ENCODE peak calls at places on chromosomes 16 and 17, in nine cellular contexts. One of them, this sample, is unnamed.

GRCh38 chr17:74394977-74395376 is 27.7 kb downstream of the GPR142 start:
- DNase-seq in activated gamma-delta T cell treated with anti-CD3 and anti-CD28 coated beads, Interleukin-2, amount 50 U/mL, for 16 hours: no peak
- DNase-seq in activated CD4-positive, alpha-beta T cell treated with anti-CD3 and anti-CD28 coated beads for 24 hours: no peak
- DNase-seq in retinal pigment epithelial cell: no peak
- DNase-seq in HEK293T: no peak
- DNase-seq in stimulated activated CD8-positive, alpha-beta memory T cell treated with anti-CD3 and anti-CD28 coated beads, Interleukin-12 subunit alpha, Interleukin-12 subunit beta, amount 100 ng/mL, for 1 hour: no peak
- DNase-seq in NCI-H460: no peak
- DNase-seq in K562: peak
- DNase-seq in HTR-8/SVneo: no peak
- DNase-seq in this sample: no peak

GRCh38 chr17:76725580-76726230 is 701 bp downstream of the JMJD6 start:
- DNase-seq in activated gamma-delta T cell treated with anti-CD3 and anti-CD28 coated beads, Interleukin-2, amount 50 U/mL, for 16 hours: peak
- DNase-seq in activated CD4-positive, alpha-beta T cell treated with anti-CD3 and anti-CD28 coated beads for 24 hours: peak
- DNase-seq in K562: peak
- DNase-seq in HTR-8/SVneo: no peak
- DNase-seq in retinal pigment epithelial cell: no peak
- DNase-seq in stimulated activated CD8-positive, alpha-beta memory T cell treated with anti-CD3 and anti-CD28 coated beads, Interleukin-12 subunit alpha, Interleukin-12 subunit beta, amount 100 ng/mL, for 1 hour: peak
- DNase-seq in NCI-H460: no peak
- DNase-seq in HEK293T: peak
- DNase-seq in this sample: peak

GRCh38 chr17:29390856-29391631 is 881 bp downstream of the TAOK1 start:
- DNase-seq in activated gamma-delta T cell treated with anti-CD3 and anti-CD28 coated beads, Interleukin-2, amount 50 U/mL, for 16 hours: no peak
- DNase-seq in retinal pigment epithelial cell: no peak
- DNase-seq in HEK293T: peak
- DNase-seq in HTR-8/SVneo: no peak
- DNase-seq in activated CD4-positive, alpha-beta T cell treated with anti-CD3 and anti-CD28 coated beads for 24 hours: no peak
- DNase-seq in stimulated activated CD8-positive, alpha-beta memory T cell treated with anti-CD3 and anti-CD28 coated beads, Interleukin-12 subunit alpha, Interleukin-12 subunit beta, amount 100 ng/mL, for 1 hour: no peak
- DNase-seq in K562: peak
- DNase-seq in NCI-H460: no peak
- DNase-seq in this sample: no peak

GRCh38 chr17:14004927-14005630 is 64.2 kb upstream of the COX10 start:
- DNase-seq in HTR-8/SVneo: no peak
- DNase-seq in activated CD4-positive, alpha-beta T cell treated with anti-CD3 and anti-CD28 coated beads for 24 hours: no peak
- DNase-seq in HEK293T: no peak
- DNase-seq in NCI-H460: no peak
- DNase-seq in activated gamma-delta T cell treated with anti-CD3 and anti-CD28 coated beads, Interleukin-2, amount 50 U/mL, for 16 hours: no peak
- DNase-seq in K562: no peak
- DNase-seq in retinal pigment epithelial cell: no peak
- DNase-seq in stimulated activated CD8-positive, alpha-beta memory T cell treated with anti-CD3 and anti-CD28 coated beads, Interleukin-12 subunit alpha, Interleukin-12 subunit beta, amount 100 ng/mL, for 1 hour: no peak
- DNase-seq in this sample: no peak

GRCh38 chr16:27721548-27722265 is 171.8 kb downstream of the KATNIP start:
- DNase-seq in NCI-H460: no peak
- DNase-seq in K562: peak
- DNase-seq in retinal pigment epithelial cell: no peak
- DNase-seq in HTR-8/SVneo: no peak
- DNase-seq in activated gamma-delta T cell treated with anti-CD3 and anti-CD28 coated beads, Interleukin-2, amount 50 U/mL, for 16 hours: no peak
- DNase-seq in activated CD4-positive, alpha-beta T cell treated with anti-CD3 and anti-CD28 coated beads for 24 hours: no peak
- DNase-seq in HEK293T: no peak
- DNase-seq in stimulated activated CD8-positive, alpha-beta memory T cell treated with anti-CD3 and anti-CD28 coated beads, Interleukin-12 subunit alpha, Interleukin-12 subunit beta, amount 100 ng/mL, for 1 hour: no peak
- DNase-seq in this sample: no peak

GRCh38 chr17:327296-327695 is 25.3 kb downstream of the RPH3AL start:
- DNase-seq in activated gamma-delta T cell treated with anti-CD3 and anti-CD28 coated beads, Interleukin-2, amount 50 U/mL, for 16 hours: no peak
- DNase-seq in retinal pigment epithelial cell: no peak
- DNase-seq in HTR-8/SVneo: no peak
- DNase-seq in activated CD4-positive, alpha-beta T cell treated with anti-CD3 and anti-CD28 coated beads for 24 hours: no peak
- DNase-seq in NCI-H460: no peak
- DNase-seq in K562: no peak
- DNase-seq in stimulated activated CD8-positive, alpha-beta memory T cell treated with anti-CD3 and anti-CD28 coated beads, Interleukin-12 subunit alpha, Interleukin-12 subunit beta, amount 100 ng/mL, for 1 hour: no peak
- DNase-seq in HEK293T: no peak
- DNase-seq in this sample: no peak

GRCh38 chr17:8420041-8420934 is 15.4 kb upstream of the NDEL1 start:
- DNase-seq in HTR-8/SVneo: no peak
- DNase-seq in activated CD4-positive, alpha-beta T cell treated with anti-CD3 and anti-CD28 coated beads for 24 hours: no peak
- DNase-seq in HEK293T: no peak
- DNase-seq in retinal pigment epithelial cell: no peak
- DNase-seq in NCI-H460: no peak
- DNase-seq in K562: peak
- DNase-seq in activated gamma-delta T cell treated with anti-CD3 and anti-CD28 coated beads, Interleukin-2, amount 50 U/mL, for 16 hours: no peak
- DNase-seq in stimulated activated CD8-positive, alpha-beta memory T cell treated with anti-CD3 and anti-CD28 coated beads, Interleukin-12 subunit alpha, Interleukin-12 subunit beta, amount 100 ng/mL, for 1 hour: no peak
- DNase-seq in this sample: no peak

GRCh38 chr17:60169921-60170817 is 20.4 kb downstream of the CA4 start:
- DNase-seq in activated gamma-delta T cell treated with anti-CD3 and anti-CD28 coated beads, Interleukin-2, amount 50 U/mL, for 16 hours: no peak
- DNase-seq in HTR-8/SVneo: peak
- DNase-seq in stimulated activated CD8-positive, alpha-beta memory T cell treated with anti-CD3 and anti-CD28 coated beads, Interleukin-12 subunit alpha, Interleukin-12 subunit beta, amount 100 ng/mL, for 1 hour: no peak
- DNase-seq in retinal pigment epithelial cell: no peak
- DNase-seq in NCI-H460: peak
- DNase-seq in activated CD4-positive, alpha-beta T cell treated with anti-CD3 and anti-CD28 coated beads for 24 hours: no peak
- DNase-seq in K562: no peak
- DNase-seq in HEK293T: no peak
- DNase-seq in this sample: no peak

GRCh38 chr17:52237151-52237550 is 78.6 kb upstream of the CA10 start:
- DNase-seq in HEK293T: no peak
- DNase-seq in NCI-H460: no peak
- DNase-seq in stimulated activated CD8-positive, alpha-beta memory T cell treated with anti-CD3 and anti-CD28 coated beads, Interleukin-12 subunit alpha, Interleukin-12 subunit beta, amount 100 ng/mL, for 1 hour: no peak
- DNase-seq in HTR-8/SVneo: no peak
- DNase-seq in K562: no peak
- DNase-seq in activated CD4-positive, alpha-beta T cell treated with anti-CD3 and anti-CD28 coated beads for 24 hours: no peak
- DNase-seq in activated gamma-delta T cell treated with anti-CD3 and anti-CD28 coated beads, Interleukin-2, amount 50 U/mL, for 16 hours: no peak
- DNase-seq in retinal pigment epithelial cell: no peak
- DNase-seq in this sample: no peak

GRCh38 chr16:4556580-4556979 is 440 bp downstream of the C16orf96 start:
- DNase-seq in stimulated activated CD8-positive, alpha-beta memory T cell treated with anti-CD3 and anti-CD28 coated beads, Interleukin-12 subunit alpha, Interleukin-12 subunit beta, amount 100 ng/mL, for 1 hour: no peak
- DNase-seq in retinal pigment epithelial cell: no peak
- DNase-seq in HEK293T: no peak
- DNase-seq in activated gamma-delta T cell treated with anti-CD3 and anti-CD28 coated beads, Interleukin-2, amount 50 U/mL, for 16 hours: no peak
- DNase-seq in HTR-8/SVneo: no peak
- DNase-seq in activated CD4-positive, alpha-beta T cell treated with anti-CD3 and anti-CD28 coated beads for 24 hours: no peak
- DNase-seq in K562: no peak
- DNase-seq in NCI-H460: no peak
- DNase-seq in this sample: no peak

GRCh38 chr16:3131755-3132377 is 3.0 kb upstream of the ZNF213 start:
- DNase-seq in HEK293T: peak
- DNase-seq in K562: peak
- DNase-seq in HTR-8/SVneo: no peak
- DNase-seq in stimulated activated CD8-positive, alpha-beta memory T cell treated with anti-CD3 and anti-CD28 coated beads, Interleukin-12 subunit alpha, Interleukin-12 subunit beta, amount 100 ng/mL, for 1 hour: no peak
- DNase-seq in activated gamma-delta T cell treated with anti-CD3 and anti-CD28 coated beads, Interleukin-2, amount 50 U/mL, for 16 hours: no peak
- DNase-seq in retinal pigment epithelial cell: no peak
- DNase-seq in NCI-H460: peak
- DNase-seq in activated CD4-positive, alpha-beta T cell treated with anti-CD3 and anti-CD28 coated beads for 24 hours: peak
- DNase-seq in this sample: peak

GRCh38 chr17:79732804-79733691 is 2.3 kb downstream of the ENPP7 start:
- DNase-seq in activated CD4-positive, alpha-beta T cell treated with anti-CD3 and anti-CD28 coated beads for 24 hours: no peak
- DNase-seq in stimulated activated CD8-positive, alpha-beta memory T cell treated with anti-CD3 and anti-CD28 coated beads, Interleukin-12 subunit alpha, Interleukin-12 subunit beta, amount 100 ng/mL, for 1 hour: no peak
- DNase-seq in K562: no peak
- DNase-seq in activated gamma-delta T cell treated with anti-CD3 and anti-CD28 coated beads, Interleukin-2, amount 50 U/mL, for 16 hours: no peak
- DNase-seq in HTR-8/SVneo: no peak
- DNase-seq in retinal pigment epithelial cell: no peak
- DNase-seq in NCI-H460: no peak
- DNase-seq in HEK293T: no peak
- DNase-seq in this sample: no peak

GRCh38 chr17:2087597-2088211 is 32.8 kb downstream of the HIC1 start:
- DNase-seq in HTR-8/SVneo: no peak
- DNase-seq in activated CD4-positive, alpha-beta T cell treated with anti-CD3 and anti-CD28 coated beads for 24 hours: peak
- DNase-seq in NCI-H460: no peak
- DNase-seq in activated gamma-delta T cell treated with anti-CD3 and anti-CD28 coated beads, Interleukin-2, amount 50 U/mL, for 16 hours: peak
- DNase-seq in K562: peak
- DNase-seq in HEK293T: no peak
- DNase-seq in retinal pigment epithelial cell: no peak
- DNase-seq in stimulated activated CD8-positive, alpha-beta memory T cell treated with anti-CD3 and anti-CD28 coated beads, Interleukin-12 subunit alpha, Interleukin-12 subunit beta, amount 100 ng/mL, for 1 hour: no peak
- DNase-seq in this sample: no peak

GRCh38 chr16:88631384-88631783 is 7.0 kb upstream of the IL17C start:
- DNase-seq in K562: no peak
- DNase-seq in retinal pigment epithelial cell: no peak
- DNase-seq in stimulated activated CD8-positive, alpha-beta memory T cell treated with anti-CD3 and anti-CD28 coated beads, Interleukin-12 subunit alpha, Interleukin-12 subunit beta, amount 100 ng/mL, for 1 hour: no peak
- DNase-seq in activated gamma-delta T cell treated with anti-CD3 and anti-CD28 coated beads, Interleukin-2, amount 50 U/mL, for 16 hours: no peak
- DNase-seq in NCI-H460: no peak
- DNase-seq in activated CD4-positive, alpha-beta T cell treated with anti-CD3 and anti-CD28 coated beads for 24 hours: no peak
- DNase-seq in HEK293T: no peak
- DNase-seq in HTR-8/SVneo: no peak
- DNase-seq in this sample: no peak

GRCh38 chr17:80955078-80955477 is 36.6 kb upstream of the CHMP6 start:
- DNase-seq in activated gamma-delta T cell treated with anti-CD3 and anti-CD28 coated beads, Interleukin-2, amount 50 U/mL, for 16 hours: no peak
- DNase-seq in HEK293T: no peak
- DNase-seq in HTR-8/SVneo: no peak
- DNase-seq in NCI-H460: no peak
- DNase-seq in activated CD4-positive, alpha-beta T cell treated with anti-CD3 and anti-CD28 coated beads for 24 hours: no peak
- DNase-seq in stimulated activated CD8-positive, alpha-beta memory T cell treated with anti-CD3 and anti-CD28 coated beads, Interleukin-12 subunit alpha, Interleukin-12 subunit beta, amount 100 ng/mL, for 1 hour: no peak
- DNase-seq in K562: no peak
- DNase-seq in retinal pigment epithelial cell: no peak
- DNase-seq in this sample: no peak

GRCh38 chr16:48608452-48608851 is 1.5 kb downstream of the N4BP1 start:
- DNase-seq in stimulated activated CD8-positive, alpha-beta memory T cell treated with anti-CD3 and anti-CD28 coated beads, Interleukin-12 subunit alpha, Interleukin-12 subunit beta, amount 100 ng/mL, for 1 hour: no peak
- DNase-seq in HEK293T: no peak
- DNase-seq in NCI-H460: no peak
- DNase-seq in K562: no peak
- DNase-seq in activated gamma-delta T cell treated with anti-CD3 and anti-CD28 coated beads, Interleukin-2, amount 50 U/mL, for 16 hours: no peak
- DNase-seq in retinal pigment epithelial cell: no peak
- DNase-seq in HTR-8/SVneo: no peak
- DNase-seq in activated CD4-positive, alpha-beta T cell treated with anti-CD3 and anti-CD28 coated beads for 24 hours: no peak
- DNase-seq in this sample: no peak

GRCh38 chr16:265711-266110 is 10.0 kb downstream of the RGS11 start:
- DNase-seq in HTR-8/SVneo: no peak
- DNase-seq in activated gamma-delta T cell treated with anti-CD3 and anti-CD28 coated beads, Interleukin-2, amount 50 U/mL, for 16 hours: no peak
- DNase-seq in retinal pigment epithelial cell: no peak
- DNase-seq in stimulated activated CD8-positive, alpha-beta memory T cell treated with anti-CD3 and anti-CD28 coated beads, Interleukin-12 subunit alpha, Interleukin-12 subunit beta, amount 100 ng/mL, for 1 hour: no peak
- DNase-seq in NCI-H460: no peak
- DNase-seq in HEK293T: no peak
- DNase-seq in activated CD4-positive, alpha-beta T cell treated with anti-CD3 and anti-CD28 coated beads for 24 hours: no peak
- DNase-seq in K562: no peak
- DNase-seq in this sample: no peak

GRCh38 chr17:35448899-35449227 is 297 bp upstream of the SLFN13 start:
- DNase-seq in retinal pigment epithelial cell: no peak
- DNase-seq in K562: no peak
- DNase-seq in NCI-H460: no peak
- DNase-seq in stimulated activated CD8-positive, alpha-beta memory T cell treated with anti-CD3 and anti-CD28 coated beads, Interleukin-12 subunit alpha, Interleukin-12 subunit beta, amount 100 ng/mL, for 1 hour: no peak
- DNase-seq in activated CD4-positive, alpha-beta T cell treated with anti-CD3 and anti-CD28 coated beads for 24 hours: no peak
- DNase-seq in HTR-8/SVneo: no peak
- DNase-seq in activated gamma-delta T cell treated with anti-CD3 and anti-CD28 coated beads, Interleukin-2, amount 50 U/mL, for 16 hours: no peak
- DNase-seq in HEK293T: no peak
- DNase-seq in this sample: no peak

GRCh38 chr16:64975821-64976220 is 146.0 kb downstream of the CDH11 start:
- DNase-seq in retinal pigment epithelial cell: no peak
- DNase-seq in HEK293T: no peak
- DNase-seq in stimulated activated CD8-positive, alpha-beta memory T cell treated with anti-CD3 and anti-CD28 coated beads, Interleukin-12 subunit alpha, Interleukin-12 subunit beta, amount 100 ng/mL, for 1 hour: no peak
- DNase-seq in HTR-8/SVneo: no peak
- DNase-seq in K562: no peak
- DNase-seq in NCI-H460: no peak
- DNase-seq in activated gamma-delta T cell treated with anti-CD3 and anti-CD28 coated beads, Interleukin-2, amount 50 U/mL, for 16 hours: no peak
- DNase-seq in activated CD4-positive, alpha-beta T cell treated with anti-CD3 and anti-CD28 coated beads for 24 hours: no peak
- DNase-seq in this sample: no peak

This sample was measured in NCI-H187.